ENCODE peak calls at places on chromosomes 16 and 17, in four cellular contexts. One of them, this sample, is unnamed.

GRCh38 chr17:2695243-2695960 is 16.2 kb downstream of the CLUH start:
- DNase-seq in transverse colon: peak; percentile 5
- DNase-seq in HepG2: no peak
- DNase-seq in endothelial cell of umbilical vein: no peak
- DNase-seq in this sample: no peak

GRCh38 chr16:50291719-50292565 is 25.6 kb downstream of the ADCY7 start:
- DNase-seq in transverse colon: no peak
- DNase-seq in HepG2: peak; percentile 59
- DNase-seq in endothelial cell of umbilical vein: no peak
- DNase-seq in this sample: no peak

GRCh38 chr17:71428897-71429296 is 691.9 kb upstream of the SOX9 start:
- DNase-seq in transverse colon: no peak
- DNase-seq in HepG2: no peak
- DNase-seq in endothelial cell of umbilical vein: no peak
- DNase-seq in this sample: no peak

GRCh38 chr16:13510425-13511151 is 409.4 kb upstream of the ERCC4 start:
- DNase-seq in transverse colon: no peak
- DNase-seq in HepG2: peak; percentile 23
- DNase-seq in endothelial cell of umbilical vein: no peak
- DNase-seq in this sample: no peak

GRCh38 chr17:78448356-78448993 is 70.0 kb downstream of the PGS1 start:
- DNase-seq in transverse colon: no peak
- DNase-seq in HepG2: peak; percentile 71
- DNase-seq in endothelial cell of umbilical vein: no peak
- DNase-seq in this sample: no peak

GRCh38 chr17:41579484-41580243 is 7.0 kb downstream of the KRT14 start:
- DNase-seq in transverse colon: peak; percentile 93
- DNase-seq in HepG2: peak; percentile 85
- DNase-seq in endothelial cell of umbilical vein: peak; percentile 81
- DNase-seq in this sample: peak; percentile 92

GRCh38 chr16:69918241-69918640 is 32.9 kb upstream of the CLEC18A start:
- DNase-seq in transverse colon: no peak
- DNase-seq in HepG2: no peak
- DNase-seq in endothelial cell of umbilical vein: no peak
- DNase-seq in this sample: no peak

GRCh38 chr17:59527325-59527917 is 38.0 kb upstream of the DHX40 start:
- DNase-seq in transverse colon: no peak
- DNase-seq in HepG2: no peak
- DNase-seq in endothelial cell of umbilical vein: no peak
- DNase-seq in this sample: no peak

GRCh38 chr17:17782425-17783120 is 54.2 kb downstream of the SREBF1 start:
- DNase-seq in transverse colon: no peak
- DNase-seq in HepG2: no peak
- DNase-seq in endothelial cell of umbilical vein: no peak
- DNase-seq in this sample: no peak

GRCh38 chr16:69311115-69311532 is at the start of gene VPS4A:
- DNase-seq in transverse colon: peak; percentile 98
- DNase-seq in HepG2: peak; percentile 92
- DNase-seq in endothelial cell of umbilical vein: peak; percentile 98
- DNase-seq in this sample: peak; percentile 95

GRCh38 chr17:32483451-32484019 is 3.3 kb upstream of the CDK5R1 start:
- DNase-seq in transverse colon: no peak
- DNase-seq in HepG2: peak; percentile 56
- DNase-seq in endothelial cell of umbilical vein: peak; percentile 72
- DNase-seq in this sample: peak; percentile 36

GRCh38 chr16:2728034-2728433 is 8.0 kb upstream of the PRSS27 start:
- DNase-seq in transverse colon: no peak
- DNase-seq in HepG2: no peak
- DNase-seq in endothelial cell of umbilical vein: no peak
- DNase-seq in this sample: no peak

GRCh38 chr16:25912321-25912720 is 220.6 kb downstream of the HS3ST4 start:
- DNase-seq in transverse colon: no peak
- DNase-seq in HepG2: no peak
- DNase-seq in endothelial cell of umbilical vein: no peak
- DNase-seq in this sample: no peak

GRCh38 chr16:17138801-17139200 is 332.0 kb downstream of the XYLT1 start:
- DNase-seq in transverse colon: no peak
- DNase-seq in HepG2: no peak
- DNase-seq in endothelial cell of umbilical vein: no peak
- DNase-seq in this sample: no peak

GRCh38 chr16:10983175-10983558 is 38.8 kb downstream of the CLEC16A start:
- DNase-seq in transverse colon: peak; percentile 31
- DNase-seq in HepG2: no peak
- DNase-seq in endothelial cell of umbilical vein: no peak
- DNase-seq in this sample: no peak

GRCh38 chr16:53922805-53923645 is 219.1 kb downstream of the FTO start:
- DNase-seq in transverse colon: no peak
- DNase-seq in HepG2: no peak
- DNase-seq in endothelial cell of umbilical vein: peak; percentile 14
- DNase-seq in this sample: no peak

GRCh38 chr16:27980919-27981670 is 82.4 kb downstream of the GSG1L start:
- DNase-seq in transverse colon: no peak
- DNase-seq in HepG2: no peak
- DNase-seq in endothelial cell of umbilical vein: no peak
- DNase-seq in this sample: no peak

GRCh38 chr17:75900691-75901533 is 3.8 kb downstream of the MRPL38 start:
- DNase-seq in transverse colon: no peak
- DNase-seq in HepG2: no peak
- DNase-seq in endothelial cell of umbilical vein: no peak
- DNase-seq in this sample: no peak

GRCh38 chr17:35373532-35373983 is at the start of gene SLFN11:
- DNase-seq in transverse colon: peak; percentile 85
- DNase-seq in HepG2: no peak
- DNase-seq in endothelial cell of umbilical vein: peak; percentile 92
- DNase-seq in this sample: peak; percentile 51

GRCh38 chr16:22787456-22788189 is 26.3 kb upstream of the HS3ST2 start:
- DNase-seq in transverse colon: peak; percentile 9
- DNase-seq in HepG2: no peak
- DNase-seq in endothelial cell of umbilical vein: no peak
- DNase-seq in this sample: peak; percentile 29

GRCh38 chr16:57380671-57381462 is 8.6 kb downstream of the CX3CL1 start:
- DNase-seq in transverse colon: no peak
- DNase-seq in HepG2: no peak
- DNase-seq in endothelial cell of umbilical vein: peak; percentile 68
- DNase-seq in this sample: no peak

GRCh38 chr16:81553080-81553813 is 108.6 kb downstream of the CMIP start:
- DNase-seq in transverse colon: no peak
- DNase-seq in HepG2: peak; percentile 91
- DNase-seq in endothelial cell of umbilical vein: peak; percentile 66
- DNase-seq in this sample: no peak

GRCh38 chr16:81158964-81159363 is 62.8 kb upstream of the GCSH start:
- DNase-seq in transverse colon: no peak
- DNase-seq in HepG2: peak; percentile 41
- DNase-seq in endothelial cell of umbilical vein: no peak
- DNase-seq in this sample: no peak

GRCh38 chr17:4199818-4200402 is 56.9 kb downstream of the CYB5D2 start:
- DNase-seq in transverse colon: no peak
- DNase-seq in HepG2: peak; percentile 36
- DNase-seq in endothelial cell of umbilical vein: peak; percentile 45
- DNase-seq in this sample: no peak

GRCh38 chr17:45264430-45264829 is 2.5 kb upstream of the SPATA32 start:
- DNase-seq in transverse colon: no peak
- DNase-seq in HepG2: no peak
- DNase-seq in endothelial cell of umbilical vein: no peak
- DNase-seq in this sample: no peak

GRCh38 chr17:77428901-77429734 is 288.3 kb downstream of the SEC14L1 start:
- DNase-seq in transverse colon: no peak
- DNase-seq in HepG2: no peak
- DNase-seq in endothelial cell of umbilical vein: no peak
- DNase-seq in this sample: no peak

GRCh38 chr17:72421128-72422092 is 300.6 kb downstream of the SOX9 start:
- DNase-seq in transverse colon: peak; percentile 78
- DNase-seq in HepG2: peak; percentile 99
- DNase-seq in endothelial cell of umbilical vein: peak; percentile 80
- DNase-seq in this sample: peak; percentile 60

GRCh38 chr16:54207837-54208236 is 78.8 kb downstream of the IRX3 start:
- DNase-seq in transverse colon: no peak
- DNase-seq in HepG2: no peak
- DNase-seq in endothelial cell of umbilical vein: no peak
- DNase-seq in this sample: no peak

GRCh38 chr17:19387921-19388521 is 1.0 kb upstream of the MFAP4 start:
- DNase-seq in transverse colon: no peak
- DNase-seq in HepG2: no peak
- DNase-seq in endothelial cell of umbilical vein: no peak
- DNase-seq in this sample: no peak

GRCh38 chr17:76721463-76721862 is 4.9 kb downstream of the JMJD6 start:
- DNase-seq in transverse colon: no peak
- DNase-seq in HepG2: no peak
- DNase-seq in endothelial cell of umbilical vein: no peak
- DNase-seq in this sample: no peak

GRCh38 chr16:82660078-82660645 is 33.4 kb downstream of the CDH13 start:
- DNase-seq in transverse colon: no peak
- DNase-seq in HepG2: no peak
- DNase-seq in endothelial cell of umbilical vein: no peak
- DNase-seq in this sample: no peak

GRCh38 chr16:88442811-88443576 is 10.1 kb upstream of the ZFPM1 start:
- DNase-seq in transverse colon: peak; percentile 83
- DNase-seq in HepG2: peak; percentile 77
- DNase-seq in endothelial cell of umbilical vein: peak; percentile 45
- DNase-seq in this sample: peak; percentile 65
- TF ChIP-seq POLR2AphosphoS5 in transverse colon: peak; percentile 13
- TF ChIP-seq POLR2AphosphoS5 in HepG2: no peak
- TF ChIP-seq POLR2AphosphoS5 in endothelial cell of umbilical vein: no peak
- TF ChIP-seq POLR2AphosphoS5 in this sample: peak; percentile 46

GRCh38 chr17:40327735-40328385 is 18.9 kb downstream of the RARA start:
- DNase-seq in transverse colon: no peak
- DNase-seq in HepG2: no peak
- DNase-seq in endothelial cell of umbilical vein: no peak
- DNase-seq in this sample: no peak

GRCh38 chr17:40328386-40328766 is 19.4 kb downstream of the RARA start:
- DNase-seq in transverse colon: no peak
- DNase-seq in HepG2: no peak
- DNase-seq in endothelial cell of umbilical vein: no peak
- DNase-seq in this sample: no peak

GRCh38 chr17:40330850-40331470 is 22.0 kb downstream of the RARA start:
- DNase-seq in transverse colon: no peak
- DNase-seq in HepG2: no peak
- DNase-seq in endothelial cell of umbilical vein: no peak
- DNase-seq in this sample: no peak

GRCh38 chr17:40331743-40332641 is 23.0 kb downstream of the RARA start:
- DNase-seq in transverse colon: peak; percentile 64
- DNase-seq in HepG2: no peak
- DNase-seq in endothelial cell of umbilical vein: peak; percentile 73
- DNase-seq in this sample: peak; percentile 84

GRCh38 chr17:40329981-40330794 is 21.2 kb downstream of the RARA start:
- DNase-seq in transverse colon: peak; percentile 60
- DNase-seq in HepG2: no peak
- DNase-seq in endothelial cell of umbilical vein: no peak
- DNase-seq in this sample: peak; percentile 71
- TF ChIP-seq POLR2AphosphoS5 in transverse colon: no peak
- TF ChIP-seq POLR2AphosphoS5 in HepG2: no peak
- TF ChIP-seq POLR2AphosphoS5 in endothelial cell of umbilical vein: no peak
- TF ChIP-seq POLR2AphosphoS5 in this sample: no peak

GRCh38 chr17:50212121-50212843 is 10.9 kb upstream of the COL1A1 start:
- DNase-seq in transverse colon: peak; percentile 41
- DNase-seq in HepG2: no peak
- DNase-seq in endothelial cell of umbilical vein: no peak
- DNase-seq in this sample: no peak
- TF ChIP-seq POLR2AphosphoS5 in transverse colon: peak; percentile 66
- TF ChIP-seq POLR2AphosphoS5 in HepG2: no peak
- TF ChIP-seq POLR2AphosphoS5 in endothelial cell of umbilical vein: no peak
- TF ChIP-seq POLR2AphosphoS5 in this sample: no peak

GRCh38 chr17:73513426-73513825 is 130.8 kb downstream of the SDK2 start:
- DNase-seq in transverse colon: no peak
- DNase-seq in HepG2: no peak
- DNase-seq in endothelial cell of umbilical vein: no peak
- DNase-seq in this sample: no peak

GRCh38 chr17:73510981-73511442 is 133.2 kb downstream of the SDK2 start:
- DNase-seq in transverse colon: no peak
- DNase-seq in HepG2: no peak
- DNase-seq in endothelial cell of umbilical vein: no peak
- DNase-seq in this sample: no peak

GRCh38 chr17:73511716-73512115 is 132.5 kb downstream of the SDK2 start:
- DNase-seq in transverse colon: no peak
- DNase-seq in HepG2: no peak
- DNase-seq in endothelial cell of umbilical vein: no peak
- DNase-seq in this sample: no peak

GRCh38 chr17:73516356-73516755 is 127.9 kb downstream of the SDK2 start:
- DNase-seq in transverse colon: no peak
- DNase-seq in HepG2: no peak
- DNase-seq in endothelial cell of umbilical vein: no peak
- DNase-seq in this sample: no peak

DNA sequence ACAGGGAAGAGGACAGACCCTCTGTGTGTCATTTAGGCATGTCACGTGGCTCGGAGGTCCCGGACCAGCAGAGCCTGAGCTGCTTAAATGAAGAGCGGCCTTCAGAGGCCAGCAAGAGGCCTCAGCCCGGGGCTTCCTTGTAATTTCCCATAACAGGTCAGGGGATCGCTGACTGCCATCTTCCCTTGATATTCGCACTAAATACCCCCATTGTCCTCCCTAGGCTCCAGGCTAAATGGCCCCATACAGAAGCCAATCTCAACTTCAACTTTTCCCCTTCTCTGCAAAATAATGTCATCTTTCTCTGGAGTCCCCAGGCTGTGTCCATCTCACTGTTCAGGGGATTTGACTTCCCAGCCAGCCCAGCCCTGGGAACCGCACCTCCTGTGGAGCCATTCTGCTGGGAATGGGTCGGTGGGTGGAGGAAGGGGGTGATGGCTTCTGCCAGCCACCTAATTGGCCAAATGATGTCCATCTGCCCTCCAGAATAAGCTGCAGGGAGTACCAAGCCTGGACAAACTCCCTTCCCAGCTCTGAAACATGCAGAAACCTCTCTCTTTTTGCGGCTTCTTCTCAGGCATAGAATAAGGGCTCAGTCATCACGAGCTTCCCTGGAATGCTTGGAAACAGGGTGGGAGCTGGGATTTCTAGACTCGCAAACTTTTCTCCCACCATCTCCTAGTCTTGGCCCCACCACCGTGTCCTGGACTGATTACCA is 129.9 kb downstream of the SDK2 start:
- DNase-seq in transverse colon: no peak
- DNase-seq in HepG2: no peak
- DNase-seq in endothelial cell of umbilical vein: no peak
- DNase-seq in this sample: no peak
- TF ChIP-seq POLR2AphosphoS5 in transverse colon: no peak
- TF ChIP-seq POLR2AphosphoS5 in HepG2: no peak
- TF ChIP-seq POLR2AphosphoS5 in endothelial cell of umbilical vein: no peak
- TF ChIP-seq POLR2AphosphoS5 in this sample: no peak

GRCh38 chr16:84396537-84397008 is 28.2 kb downstream of the ATP2C2 start:
- DNase-seq in transverse colon: no peak
- DNase-seq in HepG2: no peak
- DNase-seq in endothelial cell of umbilical vein: no peak
- DNase-seq in this sample: peak; percentile 82
- TF ChIP-seq POLR2AphosphoS5 in transverse colon: no peak
- TF ChIP-seq POLR2AphosphoS5 in HepG2: no peak
- TF ChIP-seq POLR2AphosphoS5 in endothelial cell of umbilical vein: no peak
- TF ChIP-seq POLR2AphosphoS5 in this sample: peak; percentile 83